ENCODE peak calls at places on chromosomes 13 and 19, in ten cellular contexts. M, H, E, R, T, K, W, J, G and P are unnamed samples.

GRCh38 chr13:24746618-24747247 is 17.2 kb upstream of the RNF17 start:
- DNase-seq in R (no peak), M (peak), H (no peak), J (peak), T (peak), K (no peak), G (peak), W (no peak), E (no peak), P (no peak)

GRCh38 chr13:50617134-50617721 is 226.3 kb downstream of the DLEU7 start:
- DNase-seq in E (peak), T (peak), R (no peak), G (peak), W (no peak), M (no peak), H (no peak), J (peak), K (no peak), P (peak)

GRCh38 chr19:51147663-51148062 is 5.6 kb downstream of the SIGLEC7 start:
- DNase-seq in R (no peak), H (no peak), G (no peak), J (no peak), K (no peak), W (no peak), M (no peak), T (no peak), E (no peak), P (no peak)

GRCh38 chr13:110702591-110703526 is 3.1 kb downstream of the CARS2 start:
- DNase-seq in E (peak), T (peak), M (no peak), G (peak), J (peak), H (no peak), W (no peak), R (no peak), K (no peak), P (no peak)

GRCh38 chr13:73467103-73467502 is 408.3 kb downstream of the KLF5 start:
- DNase-seq in J (no peak), H (no peak), E (peak), G (no peak), M (no peak), T (peak), R (no peak), K (no peak), W (no peak), P (no peak)

GRCh38 chr19:47109541-47110375 is 3.8 kb downstream of the ZC3H4 start:
- DNase-seq in M (peak), K (no peak), T (peak), G (peak), H (peak), W (no peak), J (peak), E (peak), R (peak), P (peak)

GRCh38 chr13:113411216-113412023 is 41.9 kb downstream of the ADPRHL1 start:
- DNase-seq in E (peak), M (no peak), R (no peak), W (no peak), G (peak), K (no peak), H (peak), J (peak), T (peak), P (peak)

GRCh38 chr19:518292-519231 is 11.3 kb downstream of the TPGS1 start:
- DNase-seq in K (no peak), R (peak), G (no peak), T (peak), H (no peak), J (no peak), E (peak), W (no peak), M (no peak), P (peak)

GRCh38 chr13:27053235-27053884 is 118.3 kb downstream of the USP12 start:
- DNase-seq in E (no peak), W (no peak), G (peak), T (no peak), K (no peak), M (no peak), H (no peak), R (no peak), J (no peak), P (no peak)

GRCh38 chr13:89803839-89804238 is 1543.6 kb upstream of the MIR17HG start:
- DNase-seq in J (no peak), T (no peak), W (no peak), E (no peak), H (no peak), M (no peak), R (no peak), G (no peak), K (no peak), P (no peak)

GRCh38 chr13:32314271-32314967 is 744 bp downstream of the ZAR1L start:
- DNase-seq in R (no peak), G (peak), J (no peak), T (no peak), E (no peak), H (peak), W (no peak), M (no peak), K (peak), P (no peak)

GRCh38 chr19:7911509-7912143 is 3.0 kb upstream of the TGFBR3L start:
- DNase-seq in G (no peak), T (no peak), M (no peak), J (no peak), H (peak), E (no peak), R (no peak), W (no peak), K (no peak), P (no peak)
- H3K4me3 ChIP-seq in G (no peak), T (no peak), M (no peak), J (no peak), H (no peak), E (no peak), R (no peak), W (no peak), K (no peak), P (no peak)

GRCh38 chr13:64817721-64818120 is 2412.4 kb downstream of the PCDH9 start:
- DNase-seq in J (peak), G (no peak), E (peak), T (peak), M (no peak), R (no peak), W (no peak), H (no peak), K (no peak), P (peak)

GRCh38 chr13:64819081-64819480 is 2411.1 kb downstream of the PCDH9 start:
- DNase-seq in M (no peak), E (peak), G (no peak), R (no peak), T (no peak), K (no peak), H (no peak), J (peak), W (no peak), P (no peak)
- TF ChIP-seq CTCF in M (no peak), E (no peak), G (no peak), R (no peak), T (no peak), K (no peak), H (no peak), J (no peak), W (no peak), P (no peak)

GRCh38 chr13:42992585-42993122 is 613 bp upstream of the EPSTI1 start:
- DNase-seq in R (no peak), M (no peak), E (no peak), T (no peak), G (no peak), K (no peak), H (no peak), J (no peak), W (no peak), P (no peak)
- H3K4me3 ChIP-seq in R (peak), M (peak), E (no peak), T (no peak), G (peak), K (peak), H (peak), J (no peak), W (peak), P (peak)

GRCh38 chr19:41793414-41793727 is 3.0 kb upstream of the CEACAM3 start:
- DNase-seq in H (no peak), G (no peak), M (no peak), R (no peak), W (no peak), K (no peak), E (no peak), J (no peak), T (no peak), P (no peak)

GRCh38 chr19:41799444-41800000 is 3.1 kb downstream of the CEACAM3 start:
- DNase-seq in M (no peak), E (no peak), K (no peak), R (no peak), T (no peak), H (no peak), G (no peak), J (no peak), W (no peak), P (no peak)

GRCh38 chr19:41796362-41796761 is at the start of gene CEACAM3:
- DNase-seq in T (no peak), M (no peak), R (no peak), H (no peak), G (no peak), J (no peak), E (no peak), K (no peak), W (no peak), P (no peak)

GRCh38 chr19:41792513-41793413 is 3.6 kb upstream of the CEACAM3 start:
- DNase-seq in J (peak), H (peak), E (peak), W (peak), K (peak), G (peak), R (peak), M (peak), T (peak), P (peak)

DNA sequence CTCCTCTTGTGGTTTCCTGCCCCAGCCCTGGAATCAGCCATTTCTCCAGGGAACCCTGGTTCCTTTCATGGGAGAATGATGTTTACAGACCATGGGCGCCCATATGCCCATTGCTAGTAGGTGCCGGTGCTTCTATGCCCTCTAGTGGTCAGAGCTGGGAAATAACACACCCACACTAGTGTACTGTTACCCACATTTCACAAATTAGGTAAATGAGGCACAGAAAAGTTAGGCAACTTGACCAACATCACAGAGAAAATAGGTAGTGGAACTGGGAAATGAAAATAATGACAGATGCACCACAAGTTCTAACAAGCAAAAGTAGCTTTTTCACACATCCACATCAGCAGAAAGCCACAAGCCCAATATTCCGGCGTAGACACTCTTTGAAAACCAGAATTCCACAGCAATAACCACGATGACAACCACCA is 1.3 kb upstream of the CEACAM3 start:
- DNase-seq in E (peak), T (peak), J (peak), K (peak), H (no peak), W (no peak), M (peak), G (peak), R (peak), P (peak)
- TF ChIP-seq CTCF in E (peak), T (peak), J (peak), K (no peak), H (peak), W (no peak), M (peak), G (peak), R (peak), P (peak)

GRCh38 chr19:58034476-58034790 is 608 bp downstream of the ZSCAN1 start:
- DNase-seq in H (no peak), R (no peak), E (no peak), M (no peak), J (no peak), T (no peak), W (no peak), K (no peak), G (no peak), P (no peak)
- H3K4me3 ChIP-seq in H (peak), R (no peak), E (no peak), M (peak), J (peak), T (no peak), W (peak), K (peak), G (no peak), P (peak)